ENCODE peak calls at places on chromosomes 7 and 10, in six cellular contexts. N is mucosa of gallbladder; U is activated T-cell treated with anti-CD3 and anti-CD28 coated beads, Interleukin-2, amount 50 U/mL, for 24 hours; B is epithelial cell of esophagus; C is hippocampal formation; F is psoas muscle. X is an unnamed sample.

GRCh38 chr10:46524471-46525176 is 31.8 kb downstream of the GPRIN2 start:
- DNase-seq in B (peak), U (peak), N (no peak), C (no peak), F (peak), X (peak)

GRCh38 chr10:22325272-22325947 is 4.5 kb downstream of the BMI1 start:
- DNase-seq in F (peak), B (peak), C (peak), N (peak), U (peak), X (peak)

GRCh38 chr10:111079781-111080180 is 3.0 kb downstream of the ADRA2A start:
- DNase-seq in U (no peak), B (no peak), N (peak), F (no peak), C (no peak), X (no peak)

GRCh38 chr7:309586-310228 is 19.7 kb downstream of the FOXL3 start:
- DNase-seq in F (no peak), B (no peak), U (no peak), N (no peak), C (no peak), X (no peak)

GRCh38 chr10:26303366-26303765 is 86.8 kb downstream of the GAD2 start:
- DNase-seq in N (no peak), U (no peak), C (no peak), F (no peak), B (no peak), X (no peak)

GRCh38 chr10:129321727-129322126 is 145.3 kb upstream of the MGMT start:
- DNase-seq in B (no peak), C (no peak), N (no peak), U (no peak), F (no peak), X (no peak)

GRCh38 chr7:157274991-157275427 is 61.8 kb upstream of the DNAJB6 start:
- DNase-seq in N (no peak), B (no peak), F (no peak), U (no peak), C (no peak), X (no peak)

GRCh38 chr10:42932735-42933453 is 144.0 kb upstream of the RET start:
- DNase-seq in U (peak), N (no peak), F (no peak), C (no peak), B (no peak), X (no peak)

GRCh38 chr7:27146491-27147210 is 923 bp downstream of the HOXA6 start:
- DNase-seq in C (no peak), B (no peak), F (peak), N (no peak), U (no peak), X (no peak)

GRCh38 chr10:105679781-105680180 is 1038.7 kb downstream of the SORCS3 start:
- DNase-seq in F (no peak), N (no peak), B (no peak), U (no peak), C (no peak), X (no peak)